ENCODE peak calls at places on chromosomes 4 and X, in eight cellular contexts. P is fibroblast of the conjunctiva; J is posterior cingulate gyrus; Q is stimulated activated naive CD8-positive, alpha-beta T cell treated with anti-CD3 and anti-CD28 coated beads, Interleukin-15, Interleukin-2, amounts not matched to agents 100 U/mL and 50 U/mL, for 24 hours; G is islet precursor cell; N is NCI-H2029; V is renal cortical epithelial cell; F is T-helper 2 cell treated with Interferon-gamma antibody and Interleukin-4, amounts not matched to agents 5 μg/mL and 100 μg/mL, for 36 hours. M is an unnamed sample.

GRCh38 chr4:182688081-182688480 is 229.1 kb downstream of the DCTD start:
- DNase-seq in J (no peak), G (no peak), F (no peak), V (no peak), Q (no peak), N (no peak), P (no peak), M (no peak)

GRCh38 chr4:124061413-124061812 is 651.1 kb downstream of the ANKRD50 start:
- DNase-seq in N (no peak), P (peak), Q (no peak), V (peak), F (no peak), J (no peak), G (no peak), M (no peak)

GRCh38 chrX:12965390-12965940 is 9.4 kb upstream of the TMSB4X start:
- DNase-seq in G (no peak), N (no peak), P (no peak), Q (no peak), F (no peak), V (no peak), J (no peak), M (no peak)

GRCh38 chrX:2538016-2538415 is 37.2 kb upstream of the DHRSX start:
- DNase-seq in F (no peak), Q (no peak), G (peak), J (no peak), N (no peak), P (no peak), V (no peak), M (no peak)

GRCh38 chr4:84956014-84956413 is 10.5 kb downstream of the WDFY3 start:
- DNase-seq in J (no peak), N (peak), Q (no peak), V (peak), P (no peak), F (no peak), G (no peak), M (no peak)

GRCh38 chr4:23894021-23894420 is 4.2 kb upstream of the PPARGC1A start:
- DNase-seq in Q (no peak), G (no peak), N (no peak), P (no peak), V (peak), J (no peak), F (no peak), M (no peak)

GRCh38 chr4:118265312-118266144 is 87.3 kb downstream of the PRSS12 start:
- DNase-seq in V (no peak), P (no peak), F (no peak), Q (peak), J (no peak), N (no peak), G (no peak), M (peak)

GRCh38 chr4:156832886-156833285 is 138.7 kb downstream of the PDGFC start:
- DNase-seq in P (no peak), V (no peak), J (no peak), N (no peak), G (no peak), F (no peak), Q (no peak), M (no peak)